ENCODE peak calls at places on chromosome 1, in nine cellular contexts. E, K, F, M, C, B, Q, P and O are unnamed samples.
A peak's percentile ranks its signal among the peaks of the same experiment; 100 is the strongest.

GRCh38 chr1:59704721-59705120 is 110.0 kb upstream of the HOOK1 start:
- DNase-seq in E (no peak), K (no peak), F (no peak), M (no peak), C (no peak), B (no peak), Q (no peak), P (no peak), O (no peak)

GRCh38 chr1:228164561-228165371 is 838 bp upstream of the IBA57 start:
- DNase-seq in E (no peak), K (no peak), F (no peak), M (no peak), C (no peak), B (no peak), Q (no peak), P (no peak), O (no peak)

GRCh38 chr1:212440419-212440818 is 7.7 kb downstream of the NENF start:
- DNase-seq in E (no peak), K (no peak), F (no peak), M (no peak), C (no peak), B (no peak), Q (no peak), P (no peak), O (no peak)

GRCh38 chr1:10431065-10431730 is 965 bp downstream of the CENPS start:
- DNase-seq in E (peak; percentile 16), K (peak; percentile 9), F (no peak), M (no peak), C (no peak), B (no peak), Q (no peak), P (no peak), O (peak; percentile 26)

GRCh38 chr1:244954358-244954757 is 90.0 kb upstream of the HNRNPU start:
- DNase-seq in E (no peak), K (no peak), F (no peak), M (no peak), C (no peak), B (no peak), Q (no peak), P (no peak), O (no peak)

GRCh38 chr1:92922378-92923035 is 38.8 kb downstream of the DIPK1A start:
- DNase-seq in E (no peak), K (no peak), F (no peak), M (no peak), C (no peak), B (no peak), Q (no peak), P (no peak), O (no peak)

GRCh38 chr1:97906567-97907228 is 14.1 kb downstream of the DPYD start:
- DNase-seq in E (no peak), K (no peak), F (peak; percentile 1), M (no peak), C (no peak), B (no peak), Q (no peak), P (peak; percentile 41), O (peak; percentile 69)

GRCh38 chr1:59163268-59164092 is 133.4 kb upstream of the FGGY start:
- DNase-seq in E (no peak), K (no peak), F (no peak), M (no peak), C (no peak), B (no peak), Q (no peak), P (no peak), O (no peak)